ENCODE peak calls at places on chromosome 10, in nine cellular contexts. H is Calu3, Z is nephron progenitor cell, R is fibroblast of the aortic adventitia, D is GM12865, N is left ventricle myocardium inferior, J is natural killer cell, B is endothelial cell, Y is astrocyte. O is an unnamed sample.

GRCh38 chr10:121662945-121663917 is 65.0 kb upstream of the FGFR2 start:
- DNase-seq in H (no peak), Z (peak), R (no peak), D (peak), N (no peak), J (no peak), B (peak), Y (no peak), O (no peak)

GRCh38 chr10:21261705-21262285 is 263.7 kb downstream of the SKIDA1 start:
- DNase-seq in H (no peak), Z (no peak), R (no peak), D (no peak), N (no peak), J (no peak), B (no peak), Y (no peak), O (no peak)

GRCh38 chr10:111856631-111857030 is 326.9 kb downstream of the GPAM start:
- DNase-seq in H (no peak), Z (no peak), R (peak), D (no peak), N (no peak), J (no peak), B (no peak), Y (no peak), O (no peak)

GRCh38 chr10:102344067-102344466 is 51.4 kb upstream of the NFKB2 start:
- DNase-seq in H (no peak), Z (no peak), R (peak), D (no peak), N (no peak), J (no peak), B (no peak), Y (peak), O (no peak)

GRCh38 chr10:9757176-9757575 is 1260.5 kb upstream of the CELF2 start:
- DNase-seq in H (no peak), Z (no peak), R (no peak), D (no peak), N (no peak), J (no peak), B (no peak), Y (no peak), O (no peak)

GRCh38 chr10:122307669-122308486 is 36.8 kb downstream of the BTBD16 start:
- DNase-seq in H (peak), Z (no peak), R (peak), D (peak), N (peak), J (no peak), B (no peak), Y (peak), O (peak)

GRCh38 chr10:100907175-100907574 is 5.6 kb upstream of the SLF2 start:
- DNase-seq in H (no peak), Z (no peak), R (no peak), D (no peak), N (no peak), J (no peak), B (no peak), Y (no peak), O (no peak)

GRCh38 chr10:31952066-31952465 is 23.4 kb upstream of the ARHGAP12 start:
- DNase-seq in H (no peak), Z (no peak), R (peak), D (no peak), N (no peak), J (no peak), B (no peak), Y (no peak), O (no peak)

GRCh38 chr10:788796-789748 is 99.6 kb upstream of the DIP2C start:
- DNase-seq in H (no peak), Z (peak), R (peak), D (no peak), N (peak), J (no peak), B (peak), Y (peak), O (no peak)

DNA sequence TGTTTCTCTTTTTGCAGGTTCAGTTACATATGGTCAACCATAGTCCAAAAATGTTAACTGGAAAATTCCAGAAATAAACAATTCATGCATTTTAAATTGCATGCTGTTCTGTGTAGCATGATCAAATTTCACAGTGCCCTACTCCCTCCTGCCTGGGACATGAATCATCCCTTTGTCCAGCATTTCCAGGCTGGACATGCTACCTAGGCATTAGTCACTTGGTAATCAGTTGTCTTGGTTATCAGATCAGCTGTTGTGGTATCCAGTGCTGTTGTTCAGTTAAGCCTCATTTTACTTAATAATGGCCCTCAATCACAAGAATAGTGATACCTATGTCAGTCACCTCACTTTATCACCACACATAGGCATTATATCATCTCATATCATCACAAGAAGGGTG is 7.3 kb upstream of the PNLIP start:
- DNase-seq in H (no peak), Z (no peak), R (no peak), D (no peak), N (no peak), J (no peak), B (no peak), Y (peak), O (no peak)
- TF ChIP-seq CTCF in H (no peak), Z (no peak), R (no peak), D (no peak), N (no peak), J (no peak), B (no peak), Y (no peak), O (no peak)

GRCh38 chr10:76026931-76027330 is 595.5 kb downstream of the LRMDA start:
- DNase-seq in H (no peak), Z (no peak), R (no peak), D (no peak), N (no peak), J (no peak), B (no peak), Y (no peak), O (no peak)
- TF ChIP-seq CTCF in H (no peak), Z (no peak), R (peak), D (no peak), N (no peak), J (no peak), B (no peak), Y (no peak), O (no peak)

GRCh38 chr10:48416584-48417232 is 110.2 kb downstream of the MAPK8 start:
- DNase-seq in H (no peak), Z (no peak), R (no peak), D (no peak), N (no peak), J (no peak), B (no peak), Y (peak), O (no peak)
- TF ChIP-seq CTCF in H (no peak), Z (no peak), R (no peak), D (no peak), N (no peak), J (no peak), B (no peak), Y (no peak), O (no peak)

GRCh38 chr10:128859738-128860386 is 607.2 kb upstream of the MGMT start:
- DNase-seq in H (peak), Z (peak), R (no peak), D (peak), N (no peak), J (no peak), B (peak), Y (no peak), O (peak)
- TF ChIP-seq CTCF in H (peak), Z (peak), R (no peak), D (peak), N (peak), J (peak), B (peak), Y (peak), O (peak)

O was measured in GM10248.